ENCODE peak calls at places on chromosome 21, in six cellular contexts. O, G, Y, B, W and N are unnamed samples.

GRCh38 chr21:22791986-22792560 is 1793.9 kb downstream of the NCAM2 start:
- DNase-seq in Y (no peak), G (no peak), B (peak; percentile 39), O (peak; percentile 38), W (peak; percentile 46), N (peak; percentile 34)

GRCh38 chr21:43928726-43929125 is 63.7 kb downstream of the AGPAT3 start:
- DNase-seq in Y (no peak), W (no peak), O (no peak), G (no peak), B (no peak), N (no peak)

GRCh38 chr21:14452031-14452778 is 69.3 kb upstream of the HSPA13 start:
- DNase-seq in G (no peak), Y (no peak), B (no peak), W (no peak), O (no peak), N (peak; percentile 32)

GRCh38 chr21:44454058-44454457 is 1.3 kb upstream of the LRRC3 start:
- DNase-seq in B (no peak), W (no peak), G (peak; percentile 10), O (no peak), Y (no peak), N (no peak)

GRCh38 chr21:31137951-31138350 is 99.7 kb upstream of the KRTAP19-8 start:
- DNase-seq in B (no peak), O (no peak), G (no peak), W (no peak), Y (no peak), N (no peak)

GRCh38 chr21:45153358-45154318 is 79.3 kb downstream of the ADARB1 start:
- DNase-seq in B (no peak), G (no peak), O (peak; percentile 70), W (no peak), Y (no peak), N (no peak)

GRCh38 chr21:33155457-33155856 is 74.3 kb upstream of the IFNAR2 start:
- DNase-seq in B (no peak), O (no peak), W (no peak), G (no peak), Y (no peak), N (no peak)

GRCh38 chr21:25396135-25396711 is 211.1 kb downstream of the MRPL39 start:
- DNase-seq in B (no peak), G (no peak), W (no peak), Y (no peak), O (no peak), N (no peak)

GRCh38 chr21:32463889-32464300 is 51.4 kb downstream of the EVA1C start:
- DNase-seq in B (no peak), Y (no peak), O (peak; percentile 94), W (no peak), G (no peak), N (no peak)

GRCh38 chr21:26840206-26840605 is 5.0 kb downstream of the ADAMTS1 start:
- DNase-seq in Y (no peak), W (no peak), G (no peak), O (no peak), B (no peak), N (no peak)

GRCh38 chr21:30478015-30478414 is 2.2 kb downstream of the KRTAP19-1 start:
- DNase-seq in W (no peak), Y (no peak), B (no peak), G (no peak), O (no peak), N (no peak)

GRCh38 chr21:45404726-45405270 is at the start of gene COL18A1:
- DNase-seq in W (peak; percentile 73), O (peak; percentile 42), Y (no peak), B (peak; percentile 57), G (peak; percentile 84), N (peak; percentile 64)

GRCh38 chr21:45377325-45377709 is 27.6 kb upstream of the COL18A1 start:
- DNase-seq in O (no peak), B (no peak), Y (no peak), W (no peak), G (no peak), N (no peak)

GRCh38 chr21:17491716-17492414 is 21.0 kb upstream of the CXADR start:
- DNase-seq in O (peak; percentile 99), Y (no peak), W (peak; percentile 35), B (no peak), G (no peak), N (peak; percentile 94)

GRCh38 chr21:31251686-31252085 is 92.4 kb downstream of the TIAM1 start:
- DNase-seq in G (no peak), W (no peak), Y (no peak), O (no peak), B (no peak), N (no peak)

GRCh38 chr21:29499734-29500343 is 201.1 kb downstream of the BACH1 start:
- DNase-seq in Y (peak; percentile 63), W (peak; percentile 75), O (no peak), B (no peak), G (peak; percentile 79), N (peak; percentile 39)

GRCh38 chr21:32248616-32249550 is 30.0 kb downstream of the MIS18A start:
- DNase-seq in W (no peak), Y (no peak), O (peak; percentile 4), G (no peak), B (no peak), N (no peak)

GRCh38 chr21:44427241-44428120 is 27.8 kb upstream of the LRRC3 start:
- DNase-seq in W (no peak), B (no peak), G (peak; percentile 33), Y (no peak), O (no peak), N (no peak)

GRCh38 chr21:26451014-26451740 is 121.9 kb downstream of the CYYR1 start:
- DNase-seq in Y (no peak), W (no peak), O (no peak), G (no peak), B (no peak), N (peak; percentile 6)

GRCh38 chr21:45466330-45467220 is 61.6 kb downstream of the COL18A1 start:
- DNase-seq in G (no peak), O (no peak), W (no peak), Y (no peak), B (no peak), N (no peak)

GRCh38 chr21:27306821-27307746 is 340.2 kb upstream of the ADAMTS5 start:
- DNase-seq in O (peak; percentile 22), G (no peak), W (no peak), Y (no peak), B (no peak), N (peak; percentile 24)

DNA sequence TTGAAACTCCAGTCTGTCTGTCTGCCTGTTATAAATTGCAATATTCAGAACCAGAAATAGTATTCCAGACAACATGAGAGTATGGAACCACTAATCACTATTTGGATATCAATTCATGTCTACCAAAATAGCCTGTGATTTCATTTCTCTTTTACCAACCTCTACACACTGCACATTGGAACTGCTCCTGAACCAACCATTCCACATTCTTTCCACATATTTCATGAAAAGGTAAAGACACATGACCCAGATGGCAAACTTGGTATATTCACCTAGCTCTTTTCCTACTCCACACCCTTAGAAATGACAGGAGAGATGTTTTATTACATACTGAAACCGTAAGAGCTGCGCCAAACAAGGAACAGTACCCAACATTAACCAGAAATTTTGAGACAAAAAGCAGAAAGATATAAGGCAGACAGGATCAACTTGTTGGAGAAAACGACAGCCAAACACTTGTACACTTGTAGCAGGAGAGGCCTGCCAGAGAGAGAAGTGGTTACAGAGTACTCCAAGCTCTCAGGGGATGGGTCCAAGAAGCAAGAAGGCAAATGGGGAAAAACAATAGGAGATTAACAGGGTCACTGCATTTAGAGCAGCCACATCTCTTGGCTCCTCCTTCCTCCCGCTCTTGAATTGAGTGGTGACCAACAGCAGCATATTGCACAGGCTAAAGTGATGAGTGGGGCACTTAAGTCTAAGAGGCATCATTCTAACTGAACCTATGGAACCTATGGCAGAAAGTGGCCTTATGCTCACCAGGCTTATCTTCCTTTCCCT is 148.7 kb downstream of the SETD4 start:
- DNase-seq in G (no peak), B (no peak), O (no peak), Y (no peak), W (no peak), N (no peak)
- H2BK15ac ChIP-seq in G (no peak overlapping the region), B (no peak overlapping the region), O (no peak overlapping the region), Y (no peak overlapping the region), W (no peak overlapping the region), N (no peak overlapping the region)

GRCh38 chr21:15771311-15771710 is 41.5 kb downstream of the USP25 start:
- DNase-seq in O (no peak), Y (no peak), B (no peak), W (no peak), G (no peak), N (no peak)
- H2BK15ac ChIP-seq in O (no peak overlapping the region), Y (no peak overlapping the region), B (no peak overlapping the region), W (no peak overlapping the region), G (no peak overlapping the region), N (no peak overlapping the region)

GRCh38 chr21:40829791-40830190 is 17.2 kb downstream of the DSCAM start:
- DNase-seq in Y (no peak), W (no peak), O (no peak), B (no peak), G (no peak), N (no peak)
- H2BK15ac ChIP-seq in Y (no peak overlapping the region), W (no peak overlapping the region), O (no peak overlapping the region), B (no peak overlapping the region), G (no peak overlapping the region), N (no peak overlapping the region)

GRCh38 chr21:38240121-38240520 is 16.7 kb upstream of the KCNJ15 start:
- DNase-seq in G (no peak), Y (no peak), B (no peak), W (no peak), O (no peak), N (no peak)
- H2BK15ac ChIP-seq in G (no peak overlapping the region), Y (no peak overlapping the region), B (no peak overlapping the region), W (no peak overlapping the region), O (no peak overlapping the region), N (no peak overlapping the region)

GRCh38 chr21:46634427-46634826 is 1.0 kb upstream of the PRMT2 start:
- DNase-seq in W (no peak), O (no peak), G (no peak), B (no peak), Y (no peak), N (no peak)
- H2BK15ac ChIP-seq in W (no peak overlapping the region), O (peak overlapping the region; percentile 31), G (no peak overlapping the region), B (no peak overlapping the region), Y (no peak overlapping the region), N (no peak overlapping the region)

GRCh38 chr21:42906222-42906621 is 13.1 kb downstream of the NDUFV3 start:
- DNase-seq in W (no peak), G (no peak), Y (no peak), B (no peak), O (no peak), N (no peak)
- H2BK15ac ChIP-seq in W (no peak overlapping the region), G (no peak overlapping the region), Y (no peak overlapping the region), B (no peak overlapping the region), O (no peak overlapping the region), N (no peak overlapping the region)

DNA sequence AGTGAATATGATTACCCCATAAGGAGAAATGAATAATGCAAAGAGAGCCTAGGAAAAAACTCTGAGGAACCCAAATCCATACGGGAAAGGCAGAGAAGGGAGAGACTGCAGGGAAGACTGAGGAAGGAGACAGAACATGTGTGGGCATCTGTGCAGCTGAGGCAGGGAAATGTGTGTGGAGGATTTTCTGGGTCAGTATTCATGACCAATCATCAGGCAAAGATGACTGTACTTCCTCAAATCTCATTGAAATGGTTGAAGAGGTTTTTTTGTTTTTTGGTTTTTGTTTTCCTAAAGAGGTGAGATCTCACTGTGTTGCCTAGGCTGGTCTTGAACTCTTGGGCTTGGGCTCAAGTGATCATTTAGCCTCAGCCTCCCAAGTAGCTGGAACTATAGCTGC is 15.7 kb downstream of the DIP2A start:
- DNase-seq in Y (no peak), G (no peak), B (no peak), W (no peak), O (no peak), N (no peak)
- H2BK15ac ChIP-seq in Y (no peak overlapping the region), G (no peak overlapping the region), B (no peak overlapping the region), W (no peak overlapping the region), O (no peak overlapping the region), N (no peak overlapping the region)